ENCODE peak calls at places on chromosomes 1 and 21, in seven cellular contexts. H, A, F, V, U, Q and Y are unnamed samples.

GRCh38 chr21:35303085-35303484 is 254.0 kb upstream of the RUNX1 start:
- DNase-seq in H (no peak), A (no peak), F (no peak), V (no peak), U (peak; percentile 71), Q (no peak), Y (no peak)

GRCh38 chr1:236920270-236920894 is 83.9 kb downstream of the MT1HL1 start:
- DNase-seq in H (no peak), A (no peak), F (no peak), V (no peak), U (no peak), Q (no peak), Y (no peak)

GRCh38 chr1:1241588-1242229 is 4.8 kb downstream of the C1QTNF12 start:
- DNase-seq in H (no peak), A (no peak), F (no peak), V (no peak), U (no peak), Q (no peak), Y (no peak)

GRCh38 chr1:201015551-201016091 is 7.9 kb downstream of the KIF21B start:
- DNase-seq in H (no peak), A (no peak), F (peak; percentile 19), V (no peak), U (no peak), Q (no peak), Y (no peak)

GRCh38 chr1:60842294-60842693 is 240.1 kb upstream of the NFIA start:
- DNase-seq in H (no peak), A (no peak), F (no peak), V (no peak), U (no peak), Q (no peak), Y (no peak)

GRCh38 chr1:161486806-161487482 is 18.3 kb upstream of the FCGR2A start:
- DNase-seq in H (peak; percentile 44), A (no peak), F (peak; percentile 31), V (no peak), U (peak; percentile 46), Q (no peak), Y (peak; percentile 49)

GRCh38 chr1:12040457-12041051 is 21.3 kb downstream of the MIIP start:
- DNase-seq in H (no peak), A (no peak), F (no peak), V (no peak), U (no peak), Q (no peak), Y (no peak)

GRCh38 chr1:23196627-23197328 is 20.5 kb downstream of the HTR1D start:
- DNase-seq in H (no peak), A (no peak), F (no peak), V (no peak), U (peak; percentile 99), Q (no peak), Y (no peak)

GRCh38 chr1:169109561-169110134 is 3.2 kb downstream of the ATP1B1 start:
- DNase-seq in H (peak; percentile 73), A (no peak), F (no peak), V (no peak), U (no peak), Q (no peak), Y (no peak)

GRCh38 chr21:45072166-45072962 is 2.0 kb upstream of the ADARB1 start:
- DNase-seq in H (no peak), A (peak; percentile 59), F (no peak), V (no peak), U (no peak), Q (no peak), Y (no peak)